ENCODE peak calls at places on chromosomes 16 and 17, in nine cellular contexts. D is PC-3; F is adrenal gland; R is NCI-H1417; X is GM23338; P is hepatic stellate cell; Q is NCI-H69; Y is activated naive CD4-positive, alpha-beta T cell treated with Interleukin-2 at 50 U/mL for 16 hours; V is GM06990. L is an unnamed sample.

GRCh38 chr17:33200587-33200986 is 92.5 kb downstream of the ASIC2 start:
- DNase-seq in D (peak), F (no peak), R (no peak), X (peak), P (no peak), Q (no peak), Y (no peak), V (no peak), L (no peak)

GRCh38 chr16:80117731-80118130 is 423.1 kb upstream of the DYNLRB2 start:
- DNase-seq in D (no peak), F (no peak), R (no peak), X (no peak), P (no peak), Q (no peak), Y (no peak), V (no peak), L (no peak)

GRCh38 chr17:75899767-75900468 is 3.2 kb upstream of the TRIM65 start:
- DNase-seq in D (no peak), F (peak), R (no peak), X (no peak), P (no peak), Q (no peak), Y (no peak), V (no peak), L (no peak)

GRCh38 chr17:79628861-79629547 is 18.2 kb upstream of the RBFOX3 start:
- DNase-seq in D (no peak), F (no peak), R (no peak), X (no peak), P (no peak), Q (no peak), Y (no peak), V (no peak), L (peak)

GRCh38 chr17:2776589-2777241 is 19.5 kb upstream of the RAP1GAP2 start:
- DNase-seq in D (no peak), F (no peak), R (peak), X (peak), P (no peak), Q (peak), Y (peak), V (no peak), L (no peak)

GRCh38 chr17:57459286-57459915 is 203.1 kb downstream of the MSI2 start:
- DNase-seq in D (peak), F (peak), R (no peak), X (no peak), P (no peak), Q (peak), Y (peak), V (peak), L (no peak)

GRCh38 chr16:77816293-77816692 is 27.9 kb downstream of the VAT1L start:
- DNase-seq in D (no peak), F (no peak), R (no peak), X (no peak), P (no peak), Q (no peak), Y (no peak), V (no peak), L (no peak)

GRCh38 chr17:8665681-8666080 is 35.2 kb upstream of the MYH10 start:
- DNase-seq in D (no peak), F (no peak), R (no peak), X (no peak), P (no peak), Q (no peak), Y (no peak), V (no peak), L (no peak)

GRCh38 chr17:57634713-57635465 is 110.2 kb downstream of the CCDC182 start:
- DNase-seq in D (no peak), F (no peak), R (no peak), X (no peak), P (no peak), Q (no peak), Y (no peak), V (no peak), L (no peak)

GRCh38 chr17:4949321-4950074 is 1.2 kb upstream of the PFN1 start:
- DNase-seq in D (peak), F (peak), R (peak), X (peak), P (peak), Q (peak), Y (peak), V (peak), L (no peak)

GRCh38 chr16:67084345-67085028 is 25.3 kb upstream of the PHAF1 start:
- DNase-seq in D (no peak), F (no peak), R (no peak), X (no peak), P (no peak), Q (no peak), Y (no peak), V (peak), L (no peak)

GRCh38 chr17:73188011-73188410 is 4.8 kb upstream of the COG1 start:
- DNase-seq in D (no peak), F (no peak), R (no peak), X (no peak), P (no peak), Q (peak), Y (no peak), V (no peak), L (no peak)

GRCh38 chr17:75869282-75870141 is 8.9 kb downstream of the TRIM47 start:
- DNase-seq in D (no peak), F (no peak), R (no peak), X (peak), P (no peak), Q (peak), Y (no peak), V (no peak), L (no peak)

GRCh38 chr16:78925071-78925714 is 675.3 kb downstream of the MAF start:
- DNase-seq in D (no peak), F (peak), R (peak), X (peak), P (no peak), Q (no peak), Y (peak), V (peak), L (peak)

GRCh38 chr16:19884611-19885455 is at the start of gene GPRC5B:
- DNase-seq in D (peak), F (peak), R (peak), X (peak), P (peak), Q (peak), Y (peak), V (peak), L (peak)

L was measured in GM12892.